ENCODE peak calls at places on chromosomes 16 and 17, in ten cellular contexts. D is RCC 7860; A is adrenal gland; J is stimulated activated CD4-positive, alpha-beta T cell treated with anti-CD3 and anti-CD28 coated beads, TNF-alpha, amount 100 ng/mL, for 1 hour; H is activated T-helper 1 cell treated with Interleukin-2 at 50 U/mL for 16 hours; B is activated T-helper 9 cell treated with anti-CD3 and anti-CD28 coated beads, Interleukin-2, amount 50 U/mL, for 16 hours; S is stimulated activated naive CD8-positive, alpha-beta T cell treated with anti-CD3 and anti-CD28 coated beads, Interleukin-15, amount 100 ng/mL, for 72 hours; W is NCI-H2081; U is CD4-positive, alpha-beta T cell; K is mucosa of descending colon. O is an unnamed sample.

GRCh38 chr17:5110816-5111215 is 862 bp downstream of the ZNF232 start:
- DNase-seq in J (no peak), H (no peak), K (peak), A (no peak), U (no peak), B (no peak), W (no peak), S (no peak), D (no peak), O (no peak)

GRCh38 chr17:6455321-6455705 is 11.1 kb downstream of the PIMREG start:
- DNase-seq in K (peak), W (peak), H (peak), S (peak), B (no peak), A (no peak), D (no peak), J (peak), U (peak), O (peak)

GRCh38 chr16:66386629-66387622 is 20.4 kb downstream of the CDH5 start:
- DNase-seq in A (no peak), H (no peak), J (no peak), B (no peak), K (no peak), S (no peak), W (no peak), D (no peak), U (no peak), O (no peak)

GRCh38 chr17:77356690-77357201 is 216.0 kb downstream of the SEC14L1 start:
- DNase-seq in K (peak), H (no peak), W (no peak), J (no peak), U (no peak), B (no peak), A (peak), D (no peak), S (no peak), O (no peak)

GRCh38 chr17:76573096-76573495 is 12.6 kb downstream of the ST6GALNAC2 start:
- DNase-seq in B (no peak), H (no peak), J (no peak), A (no peak), D (no peak), W (no peak), K (no peak), U (no peak), S (no peak), O (no peak)

GRCh38 chr17:70808596-70808995 is 639.3 kb downstream of the KCNJ2 start:
- DNase-seq in B (no peak), W (peak), A (no peak), U (no peak), D (no peak), H (no peak), J (no peak), S (no peak), K (peak), O (no peak)

GRCh38 chr16:6019490-6019991 is 921.9 kb upstream of the EEF2KMT start:
- DNase-seq in H (no peak), B (no peak), W (no peak), K (no peak), S (no peak), D (no peak), J (no peak), A (no peak), U (no peak), O (peak)

GRCh38 chr16:3580271-3580670 is 3.1 kb upstream of the NLRC3 start:
- DNase-seq in D (no peak), J (no peak), K (no peak), B (no peak), H (no peak), S (no peak), W (no peak), U (no peak), A (no peak), O (no peak)

GRCh38 chr17:6473128-6473767 is 29.0 kb downstream of the PIMREG start:
- DNase-seq in A (peak), D (peak), B (peak), K (peak), S (peak), W (peak), U (peak), J (peak), H (peak), O (peak)

GRCh38 chr17:66200685-66201092 is 8.8 kb upstream of the CEP112 start:
- DNase-seq in S (peak), U (no peak), H (no peak), B (no peak), J (peak), A (peak), W (peak), K (peak), D (peak), O (peak)

GRCh38 chr17:8162997-8163977 is 539 bp upstream of the VAMP2 start:
- DNase-seq in S (no peak), H (no peak), D (no peak), U (peak), W (no peak), B (no peak), J (no peak), K (peak), A (peak), O (no peak)

GRCh38 chr17:74874615-74875037 is 1.8 kb upstream of the FDXR start:
- DNase-seq in A (no peak), H (no peak), J (no peak), S (no peak), B (no peak), K (no peak), W (no peak), U (no peak), D (no peak), O (no peak)

GRCh38 chr17:80882926-80883685 is 108.5 kb upstream of the CHMP6 start:
- DNase-seq in D (no peak), S (no peak), W (no peak), B (no peak), A (no peak), H (no peak), K (no peak), J (no peak), U (no peak), O (no peak)

GRCh38 chr16:9817586-9817985 is 364.6 kb downstream of the GRIN2A start:
- DNase-seq in A (no peak), U (no peak), S (no peak), H (no peak), K (no peak), B (no peak), J (no peak), W (no peak), D (no peak), O (no peak)

GRCh38 chr17:15453782-15454181 is 13.6 kb downstream of the CDRT4 start:
- DNase-seq in U (no peak), B (no peak), W (no peak), S (no peak), D (no peak), H (no peak), K (no peak), J (no peak), A (no peak), O (no peak)

GRCh38 chr17:79960788-79961522 is 74.7 kb downstream of the TBC1D16 start:
- DNase-seq in K (no peak), A (no peak), U (no peak), D (no peak), J (no peak), B (no peak), W (no peak), S (no peak), H (no peak), O (no peak)

GRCh38 chr17:15431201-15431600 is 36.2 kb downstream of the CDRT4 start:
- DNase-seq in H (no peak), B (no peak), S (no peak), U (no peak), K (peak), A (no peak), W (no peak), J (no peak), D (no peak), O (no peak)

GRCh38 chr17:48624118-48624517 is 2.0 kb downstream of the HOXB9 start:
- DNase-seq in D (no peak), J (no peak), H (no peak), S (no peak), W (no peak), U (no peak), K (no peak), A (no peak), B (no peak), O (no peak)